ENCODE peak calls at places on chromosomes 13 and 19, in seven cellular contexts. U is transverse colon; M is colonic mucosa; S is AML-193; Z is HT1080; V is RWPE1; R is stimulated activated CD4-positive, alpha-beta T cell treated with anti-CD3 and anti-CD28 coated beads, TNF-alpha, amount 100 ng/mL, for 48 hours. A is an unnamed sample.
A peak's percentile ranks its signal among the peaks of the same experiment; 100 is the strongest.

GRCh38 chr13:33191425-33192221 is 93.9 kb downstream of the STARD13 start:
- DNase-seq in V (no peak), M (no peak), Z (no peak), R (no peak), U (no peak), S (no peak), A (no peak)

GRCh38 chr13:29922281-29922821 is 71.9 kb upstream of the UBL3 start:
- DNase-seq in U (no peak), R (no peak), V (peak; percentile 40), S (no peak), M (no peak), Z (peak; percentile 60), A (no peak)

GRCh38 chr19:42092350-42092749 is 16.4 kb downstream of the ZNF574 start:
- DNase-seq in M (peak; percentile 63), S (peak; percentile 45), Z (peak; percentile 35), U (peak; percentile 65), V (peak; percentile 45), R (no peak), A (no peak)

GRCh38 chr13:90197722-90198121 is 1149.8 kb upstream of the MIR17HG start:
- DNase-seq in S (no peak), V (no peak), U (no peak), R (no peak), M (no peak), Z (peak; percentile 25), A (no peak)

GRCh38 chr13:111967572-111968201 is 99.3 kb upstream of the SOX1 start:
- DNase-seq in U (no peak), M (no peak), V (no peak), R (no peak), S (no peak), Z (no peak), A (no peak)

GRCh38 chr19:39390460-39390758 is 497 bp downstream of the PAF1 start:
- DNase-seq in Z (no peak), S (no peak), V (peak; percentile 86), R (no peak), U (peak; percentile 79), M (peak; percentile 77), A (no peak)

GRCh38 chr19:49442793-49443365 is 1.6 kb upstream of the SLC17A7 start:
- DNase-seq in U (peak; percentile 96), M (peak; percentile 96), S (peak; percentile 50), Z (peak; percentile 73), V (peak; percentile 86), R (peak; percentile 56), A (peak; percentile 70)

GRCh38 chr19:33447336-33448158 is 74.0 kb downstream of the CEBPG start:
- DNase-seq in S (no peak), Z (peak; percentile 11), V (no peak), U (no peak), R (no peak), M (no peak), A (no peak)

GRCh38 chr13:23673354-23673753 is 103.1 kb downstream of the TNFRSF19 start:
- DNase-seq in M (no peak), Z (peak; percentile 84), S (no peak), R (no peak), U (no peak), V (peak; percentile 13), A (no peak)

GRCh38 chr19:53905787-53906186 is 3.3 kb upstream of the CACNG7 start:
- DNase-seq in S (no peak), U (no peak), V (no peak), M (no peak), Z (no peak), R (no peak), A (no peak)

GRCh38 chr19:55486971-55487883 is 1.0 kb upstream of the SSC5D start:
- DNase-seq in S (no peak), M (peak; percentile 67), U (peak; percentile 60), V (peak; percentile 89), R (peak; percentile 62), Z (peak; percentile 69), A (no peak)

GRCh38 chr19:31969955-31970545 is 375.4 kb upstream of the ZNF507 start:
- DNase-seq in M (no peak), Z (no peak), V (no peak), R (no peak), U (no peak), S (no peak), A (no peak)

GRCh38 chr19:35128398-35129057 is 6.3 kb downstream of the LGI4 start:
- DNase-seq in M (no peak), U (no peak), V (no peak), Z (no peak), R (no peak), S (no peak), A (no peak)

GRCh38 chr19:42198676-42199439 is 18.6 kb downstream of the DEDD2 start:
- DNase-seq in S (no peak), M (peak; percentile 47), Z (no peak), U (peak; percentile 72), R (no peak), V (no peak), A (peak; percentile 84)

GRCh38 chr19:13089139-13089856 is 13.4 kb downstream of the LYL1 start:
- DNase-seq in R (no peak), U (no peak), V (peak; percentile 51), Z (no peak), S (peak; percentile 5), M (no peak), A (peak; percentile 74)